ENCODE peak calls at places on chromosomes 3 and 15, in nine cellular contexts. One of them, this sample, is unnamed.

GRCh38 chr3:177521305-177521704 is 324.0 kb upstream of the TBL1XR1 start:
- DNase-seq in activated CD4-positive, CD25-positive, alpha-beta regulatory T cell treated with anti-CD3 and anti-CD28 coated beads, Interleukin-2, amount 50 U/mL, for 72 hours: no peak
- DNase-seq in AG04450: no peak
- DNase-seq in activated naive CD4-positive, alpha-beta T cell: no peak
- DNase-seq in GM13977: no peak
- DNase-seq in NCI-H2107: no peak
- DNase-seq in nephron progenitor cell: no peak
- DNase-seq in foreskin fibroblast: no peak
- DNase-seq in skeletal muscle cell: no peak
- DNase-seq in this sample: no peak

GRCh38 chr3:72618739-72619138 is 229.5 kb downstream of the SHQ1 start:
- DNase-seq in NCI-H2107: no peak
- DNase-seq in activated CD4-positive, CD25-positive, alpha-beta regulatory T cell treated with anti-CD3 and anti-CD28 coated beads, Interleukin-2, amount 50 U/mL, for 72 hours: no peak
- DNase-seq in nephron progenitor cell: no peak
- DNase-seq in activated naive CD4-positive, alpha-beta T cell: no peak
- DNase-seq in GM13977: no peak
- DNase-seq in skeletal muscle cell: no peak
- DNase-seq in foreskin fibroblast: no peak
- DNase-seq in AG04450: no peak
- DNase-seq in this sample: no peak

GRCh38 chr15:34275154-34275553 is 50.3 kb downstream of the EMC4 start:
- DNase-seq in activated naive CD4-positive, alpha-beta T cell: no peak
- DNase-seq in activated CD4-positive, CD25-positive, alpha-beta regulatory T cell treated with anti-CD3 and anti-CD28 coated beads, Interleukin-2, amount 50 U/mL, for 72 hours: no peak
- DNase-seq in AG04450: no peak
- DNase-seq in skeletal muscle cell: no peak
- DNase-seq in NCI-H2107: no peak
- DNase-seq in GM13977: no peak
- DNase-seq in nephron progenitor cell: no peak
- DNase-seq in foreskin fibroblast: peak; percentile 71
- DNase-seq in this sample: no peak

GRCh38 chr15:57541805-57542504 is 49.7 kb upstream of the MYZAP start:
- DNase-seq in skeletal muscle cell: peak; percentile 32
- DNase-seq in activated naive CD4-positive, alpha-beta T cell: no peak
- DNase-seq in nephron progenitor cell: peak; percentile 76
- DNase-seq in NCI-H2107: no peak
- DNase-seq in GM13977: peak; percentile 59
- DNase-seq in AG04450: peak; percentile 52
- DNase-seq in activated CD4-positive, CD25-positive, alpha-beta regulatory T cell treated with anti-CD3 and anti-CD28 coated beads, Interleukin-2, amount 50 U/mL, for 72 hours: no peak
- DNase-seq in foreskin fibroblast: peak; percentile 88
- DNase-seq in this sample: peak; percentile 68

GRCh38 chr3:43503067-43503728 is 118.6 kb downstream of the ANO10 start:
- DNase-seq in foreskin fibroblast: peak; percentile 53
- DNase-seq in activated CD4-positive, CD25-positive, alpha-beta regulatory T cell treated with anti-CD3 and anti-CD28 coated beads, Interleukin-2, amount 50 U/mL, for 72 hours: no peak
- DNase-seq in AG04450: no peak
- DNase-seq in nephron progenitor cell: no peak
- DNase-seq in GM13977: peak; percentile 14
- DNase-seq in NCI-H2107: peak; percentile 37
- DNase-seq in skeletal muscle cell: no peak
- DNase-seq in activated naive CD4-positive, alpha-beta T cell: no peak
- DNase-seq in this sample: no peak

GRCh38 chr3:22377421-22377820 is 626.4 kb upstream of the ZNF385D start:
- DNase-seq in nephron progenitor cell: no peak
- DNase-seq in activated naive CD4-positive, alpha-beta T cell: no peak
- DNase-seq in skeletal muscle cell: peak; percentile 70
- DNase-seq in foreskin fibroblast: peak; percentile 85
- DNase-seq in activated CD4-positive, CD25-positive, alpha-beta regulatory T cell treated with anti-CD3 and anti-CD28 coated beads, Interleukin-2, amount 50 U/mL, for 72 hours: no peak
- DNase-seq in NCI-H2107: no peak
- DNase-seq in GM13977: no peak
- DNase-seq in AG04450: no peak
- DNase-seq in this sample: no peak

GRCh38 chr3:115512565-115513410 is 110.5 kb upstream of the GAP43 start:
- DNase-seq in nephron progenitor cell: peak; percentile 71
- DNase-seq in foreskin fibroblast: peak; percentile 74
- DNase-seq in activated naive CD4-positive, alpha-beta T cell: no peak
- DNase-seq in AG04450: no peak
- DNase-seq in NCI-H2107: no peak
- DNase-seq in GM13977: no peak
- DNase-seq in activated CD4-positive, CD25-positive, alpha-beta regulatory T cell treated with anti-CD3 and anti-CD28 coated beads, Interleukin-2, amount 50 U/mL, for 72 hours: no peak
- DNase-seq in skeletal muscle cell: peak; percentile 31
- DNase-seq in this sample: no peak

GRCh38 chr3:42552830-42553229 is 28.9 kb downstream of the SEC22C start:
- DNase-seq in foreskin fibroblast: no peak
- DNase-seq in activated naive CD4-positive, alpha-beta T cell: no peak
- DNase-seq in activated CD4-positive, CD25-positive, alpha-beta regulatory T cell treated with anti-CD3 and anti-CD28 coated beads, Interleukin-2, amount 50 U/mL, for 72 hours: no peak
- DNase-seq in nephron progenitor cell: no peak
- DNase-seq in skeletal muscle cell: no peak
- DNase-seq in AG04450: no peak
- DNase-seq in GM13977: no peak
- DNase-seq in NCI-H2107: no peak
- DNase-seq in this sample: no peak

GRCh38 chr15:95119041-95119440 is 887.7 kb downstream of the MCTP2 start:
- DNase-seq in AG04450: no peak
- DNase-seq in nephron progenitor cell: no peak
- DNase-seq in foreskin fibroblast: no peak
- DNase-seq in activated CD4-positive, CD25-positive, alpha-beta regulatory T cell treated with anti-CD3 and anti-CD28 coated beads, Interleukin-2, amount 50 U/mL, for 72 hours: no peak
- DNase-seq in activated naive CD4-positive, alpha-beta T cell: no peak
- DNase-seq in GM13977: no peak
- DNase-seq in skeletal muscle cell: no peak
- DNase-seq in NCI-H2107: no peak
- DNase-seq in this sample: no peak

GRCh38 chr15:63872759-63873510 is 39.2 kb upstream of the HERC1 start:
- DNase-seq in NCI-H2107: no peak
- DNase-seq in skeletal muscle cell: no peak
- DNase-seq in AG04450: no peak
- DNase-seq in foreskin fibroblast: peak; percentile 55
- DNase-seq in GM13977: no peak
- DNase-seq in activated CD4-positive, CD25-positive, alpha-beta regulatory T cell treated with anti-CD3 and anti-CD28 coated beads, Interleukin-2, amount 50 U/mL, for 72 hours: no peak
- DNase-seq in nephron progenitor cell: no peak
- DNase-seq in activated naive CD4-positive, alpha-beta T cell: no peak
- DNase-seq in this sample: peak; percentile 56

GRCh38 chr3:55327131-55327920 is 159.8 kb downstream of the WNT5A start:
- DNase-seq in foreskin fibroblast: peak; percentile 87
- DNase-seq in nephron progenitor cell: no peak
- DNase-seq in AG04450: peak; percentile 82
- DNase-seq in activated CD4-positive, CD25-positive, alpha-beta regulatory T cell treated with anti-CD3 and anti-CD28 coated beads, Interleukin-2, amount 50 U/mL, for 72 hours: no peak
- DNase-seq in NCI-H2107: no peak
- DNase-seq in GM13977: no peak
- DNase-seq in skeletal muscle cell: no peak
- DNase-seq in activated naive CD4-positive, alpha-beta T cell: no peak
- DNase-seq in this sample: no peak

GRCh38 chr15:86445750-86446149 is 366.1 kb downstream of the AGBL1 start:
- DNase-seq in activated CD4-positive, CD25-positive, alpha-beta regulatory T cell treated with anti-CD3 and anti-CD28 coated beads, Interleukin-2, amount 50 U/mL, for 72 hours: no peak
- DNase-seq in GM13977: no peak
- DNase-seq in skeletal muscle cell: no peak
- DNase-seq in activated naive CD4-positive, alpha-beta T cell: no peak
- DNase-seq in foreskin fibroblast: no peak
- DNase-seq in AG04450: no peak
- DNase-seq in nephron progenitor cell: no peak
- DNase-seq in NCI-H2107: no peak
- DNase-seq in this sample: no peak

GRCh38 chr3:51968883-51969674 is 1.8 kb upstream of the PCBP4 start:
- DNase-seq in activated CD4-positive, CD25-positive, alpha-beta regulatory T cell treated with anti-CD3 and anti-CD28 coated beads, Interleukin-2, amount 50 U/mL, for 72 hours: no peak
- DNase-seq in NCI-H2107: no peak
- DNase-seq in skeletal muscle cell: no peak
- DNase-seq in nephron progenitor cell: no peak
- DNase-seq in activated naive CD4-positive, alpha-beta T cell: no peak
- DNase-seq in foreskin fibroblast: no peak
- DNase-seq in AG04450: no peak
- DNase-seq in GM13977: no peak
- DNase-seq in this sample: no peak

GRCh38 chr3:112390783-112391641 is 58.1 kb downstream of the CD200 start:
- DNase-seq in GM13977: no peak
- DNase-seq in nephron progenitor cell: no peak
- DNase-seq in activated naive CD4-positive, alpha-beta T cell: no peak
- DNase-seq in NCI-H2107: no peak
- DNase-seq in activated CD4-positive, CD25-positive, alpha-beta regulatory T cell treated with anti-CD3 and anti-CD28 coated beads, Interleukin-2, amount 50 U/mL, for 72 hours: no peak
- DNase-seq in AG04450: peak; percentile 94
- DNase-seq in foreskin fibroblast: peak; percentile 80
- DNase-seq in skeletal muscle cell: peak; percentile 89
- DNase-seq in this sample: no peak

GRCh38 chr3:160395297-160395696 is 3.7 kb downstream of the IFT80 start:
- DNase-seq in skeletal muscle cell: no peak
- DNase-seq in GM13977: no peak
- DNase-seq in activated naive CD4-positive, alpha-beta T cell: no peak
- DNase-seq in AG04450: no peak
- DNase-seq in nephron progenitor cell: no peak
- DNase-seq in foreskin fibroblast: peak; percentile 83
- DNase-seq in NCI-H2107: no peak
- DNase-seq in activated CD4-positive, CD25-positive, alpha-beta regulatory T cell treated with anti-CD3 and anti-CD28 coated beads, Interleukin-2, amount 50 U/mL, for 72 hours: no peak
- DNase-seq in this sample: no peak

GRCh38 chr3:97981886-97982285 is 9.7 kb upstream of the RIOX2 start:
- DNase-seq in foreskin fibroblast: no peak
- DNase-seq in skeletal muscle cell: no peak
- DNase-seq in nephron progenitor cell: no peak
- DNase-seq in AG04450: no peak
- DNase-seq in GM13977: no peak
- DNase-seq in NCI-H2107: no peak
- DNase-seq in activated CD4-positive, CD25-positive, alpha-beta regulatory T cell treated with anti-CD3 and anti-CD28 coated beads, Interleukin-2, amount 50 U/mL, for 72 hours: no peak
- DNase-seq in activated naive CD4-positive, alpha-beta T cell: no peak
- DNase-seq in this sample: no peak

GRCh38 chr3:115525726-115526125 is 97.6 kb upstream of the GAP43 start:
- DNase-seq in nephron progenitor cell: no peak
- DNase-seq in foreskin fibroblast: no peak
- DNase-seq in NCI-H2107: no peak
- DNase-seq in skeletal muscle cell: no peak
- DNase-seq in activated CD4-positive, CD25-positive, alpha-beta regulatory T cell treated with anti-CD3 and anti-CD28 coated beads, Interleukin-2, amount 50 U/mL, for 72 hours: no peak
- DNase-seq in activated naive CD4-positive, alpha-beta T cell: no peak
- DNase-seq in GM13977: no peak
- DNase-seq in AG04450: no peak
- DNase-seq in this sample: no peak

GRCh38 chr3:61277411-61277810 is 26.2 kb upstream of the FHIT start:
- DNase-seq in AG04450: no peak
- DNase-seq in GM13977: no peak
- DNase-seq in nephron progenitor cell: no peak
- DNase-seq in activated CD4-positive, CD25-positive, alpha-beta regulatory T cell treated with anti-CD3 and anti-CD28 coated beads, Interleukin-2, amount 50 U/mL, for 72 hours: no peak
- DNase-seq in NCI-H2107: no peak
- DNase-seq in skeletal muscle cell: no peak
- DNase-seq in foreskin fibroblast: no peak
- DNase-seq in activated naive CD4-positive, alpha-beta T cell: no peak
- DNase-seq in this sample: no peak

GRCh38 chr3:101026881-101027678 is 33.9 kb upstream of the ABI3BP start:
- DNase-seq in foreskin fibroblast: no peak
- DNase-seq in GM13977: no peak
- DNase-seq in nephron progenitor cell: no peak
- DNase-seq in AG04450: no peak
- DNase-seq in skeletal muscle cell: no peak
- DNase-seq in NCI-H2107: no peak
- DNase-seq in activated CD4-positive, CD25-positive, alpha-beta regulatory T cell treated with anti-CD3 and anti-CD28 coated beads, Interleukin-2, amount 50 U/mL, for 72 hours: no peak
- DNase-seq in activated naive CD4-positive, alpha-beta T cell: no peak
- DNase-seq in this sample: no peak

GRCh38 chr15:66115568-66116206 is 137.9 kb downstream of the MEGF11 start:
- DNase-seq in foreskin fibroblast: no peak
- DNase-seq in skeletal muscle cell: no peak
- DNase-seq in GM13977: no peak
- DNase-seq in nephron progenitor cell: no peak
- DNase-seq in activated CD4-positive, CD25-positive, alpha-beta regulatory T cell treated with anti-CD3 and anti-CD28 coated beads, Interleukin-2, amount 50 U/mL, for 72 hours: peak; percentile 33
- DNase-seq in activated naive CD4-positive, alpha-beta T cell: no peak
- DNase-seq in NCI-H2107: no peak
- DNase-seq in AG04450: no peak
- DNase-seq in this sample: no peak

GRCh38 chr3:65950340-65951326 is 88.1 kb downstream of the MAGI1 start:
- DNase-seq in foreskin fibroblast: no peak
- DNase-seq in GM13977: no peak
- DNase-seq in skeletal muscle cell: no peak
- DNase-seq in nephron progenitor cell: no peak
- DNase-seq in AG04450: no peak
- DNase-seq in NCI-H2107: no peak
- DNase-seq in activated CD4-positive, CD25-positive, alpha-beta regulatory T cell treated with anti-CD3 and anti-CD28 coated beads, Interleukin-2, amount 50 U/mL, for 72 hours: no peak
- DNase-seq in activated naive CD4-positive, alpha-beta T cell: no peak
- DNase-seq in this sample: no peak

GRCh38 chr3:117603097-117603496 is 893.5 kb downstream of the TUSC7 start:
- DNase-seq in activated CD4-positive, CD25-positive, alpha-beta regulatory T cell treated with anti-CD3 and anti-CD28 coated beads, Interleukin-2, amount 50 U/mL, for 72 hours: no peak
- DNase-seq in NCI-H2107: no peak
- DNase-seq in AG04450: no peak
- DNase-seq in skeletal muscle cell: no peak
- DNase-seq in GM13977: peak; percentile 2
- DNase-seq in nephron progenitor cell: no peak
- DNase-seq in activated naive CD4-positive, alpha-beta T cell: no peak
- DNase-seq in foreskin fibroblast: no peak
- DNase-seq in this sample: no peak